ENCODE peak calls at places on chromosomes 3 and 15, in nine cellular contexts. F, I, C, L, E, X, N, H and O are unnamed samples.

GRCh38 chr3:23055733-23056376 is 147.3 kb upstream of the UBE2E2 start:
- DNase-seq in F (no peak), I (no peak), C (no peak), L (no peak), E (no peak), X (peak; percentile 15), N (no peak), H (no peak), O (no peak)

GRCh38 chr15:64686130-64686735 is 89.2 kb downstream of the RBPMS2 start:
- DNase-seq in F (no peak), I (peak; percentile 75), C (peak; percentile 82), L (peak; percentile 55), E (peak; percentile 60), X (no peak), N (peak; percentile 73), H (no peak), O (no peak)

GRCh38 chr3:185733980-185734724 is 90.7 kb downstream of the IGF2BP2 start:
- DNase-seq in F (no peak), I (peak; percentile 84), C (peak; percentile 85), L (no peak), E (peak; percentile 87), X (peak; percentile 72), N (peak; percentile 75), H (no peak), O (no peak)

GRCh38 chr15:47795864-47796263 is 78.6 kb downstream of the SEMA6D start:
- DNase-seq in F (no peak), I (no peak), C (no peak), L (no peak), E (no peak), X (no peak), N (no peak), H (no peak), O (no peak)

GRCh38 chr15:73677146-73677607 is 7.0 kb upstream of the CD276 start:
- DNase-seq in F (peak; percentile 64), I (peak; percentile 91), C (peak; percentile 75), L (no peak), E (peak; percentile 70), X (no peak), N (peak; percentile 73), H (peak; percentile 64), O (peak; percentile 28)

GRCh38 chr3:134463676-134464611 is 21.8 kb downstream of the ANAPC13 start:
- DNase-seq in F (peak; percentile 86), I (peak; percentile 91), C (no peak), L (no peak), E (no peak), X (peak; percentile 96), N (peak; percentile 92), H (peak; percentile 77), O (no peak)

GRCh38 chr3:178436773-178437172 is 99.5 kb upstream of the KCNMB2 start:
- DNase-seq in F (no peak), I (no peak), C (peak; percentile 73), L (no peak), E (peak; percentile 44), X (no peak), N (peak; percentile 37), H (no peak), O (no peak)

GRCh38 chr3:116863842-116864626 is 154.5 kb downstream of the TUSC7 start:
- DNase-seq in F (no peak), I (peak; percentile 73), C (peak; percentile 45), L (no peak), E (peak; percentile 79), X (peak; percentile 10), N (peak; percentile 77), H (no peak), O (no peak)

GRCh38 chr3:104669083-104669482 is 697.6 kb upstream of the ALCAM start:
- DNase-seq in F (no peak), I (no peak), C (no peak), L (no peak), E (no peak), X (no peak), N (no peak), H (no peak), O (no peak)

GRCh38 chr15:41870689-41871081 is 23.2 kb downstream of the SPTBN5 start:
- DNase-seq in F (no peak), I (no peak), C (no peak), L (no peak), E (no peak), X (peak; percentile 57), N (no peak), H (no peak), O (peak; percentile 29)

GRCh38 chr3:102972350-102972749 is 537.5 kb downstream of the ZPLD1 start:
- DNase-seq in F (no peak), I (no peak), C (no peak), L (no peak), E (no peak), X (no peak), N (no peak), H (no peak), O (no peak)

GRCh38 chr3:51974963-51975856 is at the start of gene ABHD14A:
- DNase-seq in F (peak; percentile 88), I (peak; percentile 87), C (peak; percentile 93), L (peak; percentile 94), E (peak; percentile 63), X (no peak), N (peak; percentile 88), H (peak; percentile 78), O (peak; percentile 71)

GRCh38 chr3:58388550-58389061 is 45.0 kb downstream of the PDHB start:
- DNase-seq in F (no peak), I (no peak), C (no peak), L (no peak), E (peak; percentile 58), X (peak; percentile 69), N (peak; percentile 26), H (no peak), O (no peak)

GRCh38 chr3:52405066-52405465 is 39.8 kb downstream of the SEMA3G start:
- DNase-seq in F (peak; percentile 21), I (no peak), C (no peak), L (peak; percentile 52), E (no peak), X (no peak), N (no peak), H (no peak), O (no peak)

GRCh38 chr3:126715432-126715831 is 11.4 kb downstream of the CHCHD6 start:
- DNase-seq in F (no peak), I (no peak), C (no peak), L (no peak), E (no peak), X (no peak), N (no peak), H (no peak), O (no peak)

GRCh38 chr3:115272036-115272824 is 125.1 kb upstream of the ZBTB20 start:
- DNase-seq in F (no peak), I (no peak), C (no peak), L (no peak), E (peak; percentile 23), X (peak; percentile 13), N (peak; percentile 3), H (no peak), O (no peak)

GRCh38 chr15:57866149-57866736 is 159.7 kb downstream of the POLR2M start:
- DNase-seq in F (peak; percentile 59), I (peak; percentile 92), C (peak; percentile 84), L (no peak), E (peak; percentile 72), X (no peak), N (peak; percentile 67), H (peak; percentile 43), O (peak; percentile 8)

GRCh38 chr3:48997714-48998637 is 7.9 kb downstream of the P4HTM start:
- DNase-seq in F (no peak), I (peak; percentile 72), C (no peak), L (no peak), E (no peak), X (no peak), N (peak; percentile 71), H (no peak), O (no peak)

GRCh38 chr15:52208306-52208946 is 17.2 kb upstream of the GNB5 start:
- DNase-seq in F (no peak), I (peak; percentile 95), C (peak; percentile 85), L (peak; percentile 83), E (peak; percentile 73), X (peak; percentile 43), N (peak; percentile 85), H (no peak), O (peak; percentile 49)

GRCh38 chr15:99704444-99704838 is 28.8 kb downstream of the LYSMD4 start:
- DNase-seq in F (no peak), I (peak; percentile 58), C (peak; percentile 95), L (no peak), E (peak; percentile 92), X (peak; percentile 84), N (peak; percentile 89), H (peak; percentile 39), O (no peak)
- H3K27ac ChIP-seq in F (peak overlapping the region; percentile 90), I (no peak overlapping the region), C (peak overlapping the region; percentile 83), L (peak overlapping the region; percentile 77), E (peak overlapping the region; percentile 75), X (no peak overlapping the region), N (no peak overlapping the region), H (peak overlapping the region; percentile 75), O (no peak overlapping the region)

GRCh38 chr3:11616551-11616950 is 27.2 kb downstream of the VGLL4 start:
- DNase-seq in F (no peak), I (no peak), C (no peak), L (no peak), E (no peak), X (no peak), N (no peak), H (no peak), O (no peak)
- H3K9me3 ChIP-seq in F (no peaks in the 10 kb centered on the region), I (no peaks in the 10 kb centered on the region), C (no peaks in the 10 kb centered on the region), L (no peaks in the 10 kb centered on the region), E (no peaks in the 10 kb centered on the region), X (no peaks in the 10 kb centered on the region), N (no peaks in the 10 kb centered on the region), H (no peaks in the 10 kb centered on the region), O (no peaks in the 10 kb centered on the region)

DNA sequence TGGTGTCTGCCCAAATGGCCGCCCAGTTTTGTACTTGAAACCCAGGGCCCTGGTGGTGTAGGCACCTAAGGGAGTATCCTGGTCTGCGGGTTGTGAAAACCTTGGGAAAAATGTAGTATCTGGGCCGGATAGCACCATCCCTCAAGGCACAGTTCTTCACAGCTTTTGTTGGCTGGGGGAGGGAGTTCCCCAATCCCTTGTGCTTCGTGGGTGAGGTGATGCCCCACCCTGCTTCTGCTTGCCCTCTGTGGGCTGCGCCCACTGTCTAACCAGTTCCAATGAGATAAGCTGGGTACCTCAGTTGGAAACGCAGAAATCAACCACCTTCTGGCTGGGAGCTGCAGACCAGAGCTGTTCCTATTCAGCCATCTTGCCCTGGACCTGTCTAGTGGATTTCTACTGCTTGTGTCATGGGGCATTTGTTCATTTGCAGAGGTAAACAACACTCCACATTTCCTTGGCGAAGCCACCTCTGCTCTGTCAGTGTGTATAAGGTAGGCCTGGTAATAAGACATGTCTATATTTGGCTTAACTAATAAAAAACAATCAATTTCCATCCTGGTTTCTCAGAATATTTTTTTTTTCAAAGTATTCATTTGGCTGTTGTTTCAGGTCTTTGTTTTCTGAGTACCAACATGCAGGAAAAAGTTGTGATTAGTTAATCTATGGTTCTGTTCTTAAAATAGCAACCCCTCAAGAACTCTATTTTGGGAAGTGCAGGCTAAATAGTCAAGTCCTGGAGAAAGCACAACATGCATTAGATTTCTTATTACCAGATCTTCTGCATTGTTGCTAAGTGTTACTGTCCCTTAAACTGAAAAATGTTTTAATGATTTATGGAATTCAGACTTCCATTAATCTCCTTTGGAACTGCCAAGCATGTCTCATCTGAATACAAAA is 304.3 kb downstream of the ZIC1 start:
- DNase-seq in F (no peak), I (no peak), C (no peak), L (no peak), E (no peak), X (no peak), N (no peak), H (no peak), O (no peak)
- H3K27ac ChIP-seq in F (no peak overlapping the region), I (peak overlapping the region; percentile 51), C (no peak overlapping the region), L (no peak overlapping the region), E (no peak overlapping the region), X (no peak overlapping the region), N (no peak overlapping the region), H (no peak overlapping the region), O (no peak overlapping the region)

GRCh38 chr3:151856106-151856505 is 17.3 kb upstream of the SUCNR1 start:
- DNase-seq in F (no peak), I (no peak), C (no peak), L (no peak), E (no peak), X (no peak), N (no peak), H (no peak), O (no peak)

GRCh38 chr3:151852074-151852811 is 21.2 kb upstream of the SUCNR1 start:
- DNase-seq in F (no peak), I (no peak), C (no peak), L (no peak), E (no peak), X (no peak), N (peak; percentile 51), H (no peak), O (no peak)
- H3K9me3 ChIP-seq in F (no peaks in the 10 kb centered on the region), I (no peaks in the 10 kb centered on the region), C (no peaks in the 10 kb centered on the region), L (peaks cover 14% of the 10 kb centered on the region), E (no peaks in the 10 kb centered on the region), X (no peaks in the 10 kb centered on the region), N (no peaks in the 10 kb centered on the region), H (no peaks in the 10 kb centered on the region), O (no peaks in the 10 kb centered on the region)